ENCODE peak calls at places on chromosomes 12 and 14, in four cellular contexts. A is CD8-positive, alpha-beta T cell; D is mucosa of descending colon; W is hippocampal formation. L is an unnamed sample.

GRCh38 chr14:92850492-92850891 is 56.4 kb downstream of the GOLGA5 start:
- DNase-seq in D (no peak), A (no peak), W (no peak), L (no peak)

GRCh38 chr12:42129595-42130204 is 15.0 kb downstream of the GXYLT1 start:
- DNase-seq in A (no peak), D (peak; percentile 63), W (peak; percentile 67), L (peak; percentile 51)

GRCh38 chr14:93115920-93116675 is at the start of gene ITPK1:
- DNase-seq in A (peak; percentile 43), D (peak; percentile 66), W (peak; percentile 42), L (peak; percentile 35)

GRCh38 chr12:109308534-109309440 is at the start of gene FOXN4:
- DNase-seq in W (no peak), A (no peak), D (no peak), L (no peak)

GRCh38 chr12:45439039-45439438 is 223.1 kb downstream of the ANO6 start:
- DNase-seq in A (no peak), D (no peak), W (no peak), L (no peak)

GRCh38 chr12:130669205-130669557 is 46.9 kb downstream of the RIMBP2 start:
- DNase-seq in W (no peak), A (no peak), D (no peak), L (no peak)

GRCh38 chr12:52442600-52443061 is 8.5 kb upstream of the KRT75 start:
- DNase-seq in W (no peak), D (no peak), A (no peak), L (no peak)

GRCh38 chr14:55071870-55072640 is 20.6 kb downstream of the MAPK1IP1L start:
- DNase-seq in A (no peak), D (no peak), W (peak; percentile 67), L (no peak)

GRCh38 chr12:122182887-122183587 is at the start of gene LRRC43:
- DNase-seq in W (no peak), A (no peak), D (peak; percentile 37), L (peak; percentile 68)

GRCh38 chr12:6613776-6614512 is 6.8 kb upstream of the CHD4 start:
- DNase-seq in A (no peak), D (peak; percentile 91), W (peak; percentile 99), L (peak; percentile 91)

GRCh38 chr14:100669011-100669412 is 57.7 kb upstream of the DLK1 start:
- DNase-seq in D (no peak), A (no peak), W (no peak), L (no peak)

GRCh38 chr12:7712841-7713442 is 1.7 kb downstream of the DPPA3 start:
- DNase-seq in W (no peak), D (no peak), A (no peak), L (no peak)

GRCh38 chr14:24430682-24431568 is 1.2 kb downstream of the KHNYN start:
- DNase-seq in D (peak; percentile 58), W (no peak), A (peak; percentile 39), L (peak; percentile 61)

GRCh38 chr12:14955876-14956811 is 5.3 kb downstream of the ARHGDIB start:
- DNase-seq in D (no peak), A (no peak), W (no peak), L (no peak)

GRCh38 chr14:103880334-103880985 is 33.1 kb upstream of the PPP1R13B start:
- DNase-seq in A (peak; percentile 25), W (peak; percentile 13), D (peak; percentile 72), L (peak; percentile 93)

GRCh38 chr12:22994276-22994675 is 369.3 kb downstream of the ETNK1 start:
- DNase-seq in W (no peak), D (no peak), A (no peak), L (no peak)

GRCh38 chr12:30753761-30754382 is 879 bp downstream of the CAPRIN2 start:
- DNase-seq in D (no peak), W (no peak), A (no peak), L (no peak)

GRCh38 chr12:93748672-93749403 is 71.7 kb downstream of the CRADD start:
- DNase-seq in W (no peak), D (no peak), A (no peak), L (no peak)

GRCh38 chr12:109448707-109449390 is 28.3 kb downstream of the KCTD10 start:
- DNase-seq in A (no peak), W (no peak), D (peak; percentile 56), L (no peak)